ENCODE peak calls at places on chromosome 16, in seven cellular contexts. O is CD8-positive, alpha-beta memory T cell; P is AG10803; E is GM12878; Z is heart left ventricle; B is bronchial epithelial cell; T is CD8-positive, alpha-beta T cell. Q is an unnamed sample.

GRCh38 chr16:87625241-87625797 is 23.0 kb downstream of the JPH3 start:
- DNase-seq in O (no peak), P (no peak), E (no peak), Z (no peak), B (no peak), T (no peak), Q (no peak)

GRCh38 chr16:75475420-75475847 is 10.9 kb upstream of the TMEM170A start:
- DNase-seq in O (no peak), P (no peak), E (no peak), Z (no peak), B (no peak), T (no peak), Q (no peak)

GRCh38 chr16:9060225-9060624 is 31.2 kb upstream of the HAPSTR1 start:
- DNase-seq in O (no peak), P (no peak), E (no peak), Z (no peak), B (no peak), T (no peak), Q (no peak)

GRCh38 chr16:1745900-1746692 is 25.2 kb downstream of the NME3 start:
- DNase-seq in O (no peak), P (peak; percentile 57), E (no peak), Z (no peak), B (no peak), T (no peak), Q (no peak)

GRCh38 chr16:77183137-77183536 is 7.9 kb upstream of the MON1B start:
- DNase-seq in O (no peak), P (peak; percentile 29), E (no peak), Z (no peak), B (peak; percentile 66), T (no peak), Q (no peak)

GRCh38 chr16:19757762-19758595 is 39.9 kb downstream of the IQCK start:
- DNase-seq in O (no peak), P (no peak), E (no peak), Z (no peak), B (peak; percentile 59), T (no peak), Q (no peak)

GRCh38 chr16:56944954-56945839 is 13.3 kb downstream of the HERPUD1 start:
- DNase-seq in O (no peak), P (no peak), E (peak; percentile 61), Z (no peak), B (peak; percentile 84), T (no peak), Q (no peak)

GRCh38 chr16:2535644-2536021 is 2.2 kb upstream of the PDPK1 start:
- DNase-seq in O (no peak), P (peak; percentile 91), E (no peak), Z (peak; percentile 54), B (no peak), T (no peak), Q (peak; percentile 93)

GRCh38 chr16:30076276-30076791 is 540 bp downstream of the PPP4C start:
- DNase-seq in O (no peak), P (no peak), E (no peak), Z (peak; percentile 30), B (no peak), T (no peak), Q (peak; percentile 49)

GRCh38 chr16:24525970-24526559 is 13.3 kb upstream of the RBBP6 start:
- DNase-seq in O (no peak), P (peak; percentile 81), E (no peak), Z (no peak), B (peak; percentile 76), T (no peak), Q (peak; percentile 37)

GRCh38 chr16:10280262-10281170 is 98.3 kb upstream of the GRIN2A start:
- DNase-seq in O (no peak), P (no peak), E (no peak), Z (no peak), B (no peak), T (no peak), Q (no peak)
- H3K4me3 ChIP-seq in O (no peak overlapping the region), P (no peak overlapping the region), E (no peak overlapping the region), Z (no peak overlapping the region), B (no peak overlapping the region), T (no peak overlapping the region), Q (no peak overlapping the region)

GRCh38 chr16:46898006-46898405 is 13.8 kb downstream of the GPT2 start:
- DNase-seq in O (no peak), P (no peak), E (no peak), Z (no peak), B (no peak), T (no peak), Q (no peak)
- H3K4me3 ChIP-seq in O (no peak overlapping the region), P (no peak overlapping the region), E (no peak overlapping the region), Z (no peak overlapping the region), B (no peak overlapping the region), T (no peak overlapping the region), Q (no peak overlapping the region)

GRCh38 chr16:48932216-48932855 is 322.4 kb upstream of the N4BP1 start:
- DNase-seq in O (no peak), P (no peak), E (no peak), Z (no peak), B (no peak), T (no peak), Q (no peak)
- H3K4me3 ChIP-seq in O (no peak overlapping the region), P (no peak overlapping the region), E (no peak overlapping the region), Z (no peak overlapping the region), B (no peak overlapping the region), T (no peak overlapping the region), Q (no peak overlapping the region)

DNA sequence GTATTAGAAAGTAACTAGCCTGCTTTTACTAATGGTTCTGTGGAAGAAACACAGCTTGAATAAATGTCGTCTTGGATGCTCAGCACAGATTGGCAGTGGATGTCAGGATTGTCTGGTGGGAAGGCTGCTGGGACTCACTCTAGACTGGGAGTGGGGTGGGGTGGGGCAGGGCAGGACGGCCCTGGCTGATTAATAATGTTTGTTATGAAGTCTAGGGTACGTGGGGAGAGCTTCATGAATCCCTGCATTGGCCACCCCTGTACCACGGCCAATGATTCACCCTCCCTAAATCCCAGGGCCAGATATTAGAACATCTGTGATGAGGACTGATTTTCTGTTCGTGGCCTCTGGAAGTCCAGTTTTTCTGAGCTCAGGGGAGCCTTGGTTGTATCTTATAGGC is 421.0 kb downstream of the WWOX start:
- DNase-seq in O (no peak), P (no peak), E (no peak), Z (no peak), B (no peak), T (no peak), Q (no peak)
- H3K4me3 ChIP-seq in O (no peak overlapping the region), P (no peak overlapping the region), E (no peak overlapping the region), Z (no peak overlapping the region), B (no peak overlapping the region), T (no peak overlapping the region), Q (no peak overlapping the region)

GRCh38 chr16:14337303-14338191 is 266.4 kb downstream of the MRTFB start:
- DNase-seq in O (no peak), P (peak; percentile 51), E (no peak), Z (no peak), B (peak; percentile 38), T (no peak), Q (peak; percentile 72)
- H3K4me3 ChIP-seq in O (no peak overlapping the region), P (peak overlapping the region; percentile 15), E (no peak overlapping the region), Z (no peak overlapping the region), B (no peak overlapping the region), T (no peak overlapping the region), Q (peak overlapping the region; percentile 15)

DNA sequence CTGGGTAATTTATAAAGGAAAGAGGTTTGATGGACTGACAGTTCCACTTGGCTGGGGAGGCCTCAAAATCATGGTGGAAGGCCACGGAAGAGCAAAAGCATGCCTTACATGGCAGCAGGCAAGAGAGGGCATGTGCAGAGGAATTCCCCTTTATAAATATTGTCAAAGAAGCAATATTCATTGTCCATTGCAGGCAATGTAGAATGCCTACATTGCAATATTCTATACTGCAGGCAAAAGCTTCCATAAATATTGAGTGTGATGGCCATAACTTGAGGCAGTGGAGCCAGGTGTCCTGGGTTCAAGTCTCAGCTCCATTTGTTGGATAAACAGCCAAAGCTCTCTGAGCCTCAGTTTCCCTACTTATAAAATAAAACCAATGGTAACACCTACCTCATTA is 322.3 kb downstream of the SHISA9 start:
- DNase-seq in O (no peak), P (no peak), E (no peak), Z (no peak), B (no peak), T (no peak), Q (no peak)
- H3K4me3 ChIP-seq in O (no peak overlapping the region), P (no peak overlapping the region), E (no peak overlapping the region), Z (no peak overlapping the region), B (no peak overlapping the region), T (no peak overlapping the region), Q (no peak overlapping the region)

DNA sequence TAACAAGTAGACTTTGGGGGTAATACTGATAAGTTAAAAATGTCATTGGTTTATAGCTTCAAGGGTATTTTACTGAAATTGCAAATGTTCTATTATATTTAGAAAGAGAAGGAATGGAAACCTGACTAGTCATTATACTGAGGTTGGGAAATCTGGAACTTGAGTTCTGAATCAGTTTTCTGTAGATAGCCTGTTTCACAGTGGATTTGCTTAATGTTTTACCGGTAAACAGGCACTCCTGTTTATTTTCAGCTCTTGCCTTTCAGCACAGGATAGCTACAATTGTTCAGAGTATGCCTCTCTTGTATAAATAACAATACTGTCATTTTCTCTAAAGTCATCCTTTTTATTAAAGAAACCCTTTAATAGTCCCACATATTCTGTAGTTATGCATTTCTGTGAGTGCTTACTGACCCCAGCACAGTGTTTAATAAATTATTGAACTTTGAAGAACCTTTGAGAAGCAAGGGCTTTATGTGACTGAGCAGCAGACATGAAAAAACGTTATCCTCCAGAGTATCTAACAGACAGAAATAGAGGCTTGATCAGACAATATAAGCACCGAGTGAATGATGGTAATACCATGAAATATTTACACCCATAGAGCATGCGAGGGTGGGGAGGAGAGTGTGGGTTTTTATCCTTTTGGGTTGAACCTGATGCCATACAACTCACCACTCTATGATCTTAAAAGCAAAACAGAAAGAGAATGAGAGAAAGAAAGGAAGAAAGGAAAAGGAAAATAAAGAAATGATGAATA is 58.2 kb downstream of the FTO start:
- DNase-seq in O (no peak), P (no peak), E (no peak), Z (no peak), B (no peak), T (no peak), Q (no peak)
- H3K4me3 ChIP-seq in O (no peak overlapping the region), P (no peak overlapping the region), E (no peak overlapping the region), Z (no peak overlapping the region), B (no peak overlapping the region), T (no peak overlapping the region), Q (no peak overlapping the region)

GRCh38 chr16:88976359-88977027 is 514 bp downstream of the CBFA2T3 start:
- DNase-seq in O (no peak), P (no peak), E (no peak), Z (no peak), B (no peak), T (no peak), Q (no peak)
- H3K4me3 ChIP-seq in O (no peak overlapping the region), P (no peak overlapping the region), E (peak overlapping the region; percentile 93), Z (peak overlapping the region; percentile 23), B (no peak overlapping the region), T (no peak overlapping the region), Q (no peak overlapping the region)

GRCh38 chr16:84594725-84595038 is 23.2 kb downstream of the COTL1 start:
- DNase-seq in O (no peak), P (no peak), E (no peak), Z (no peak), B (no peak), T (no peak), Q (no peak)
- H3K4me3 ChIP-seq in O (peak overlapping the region; percentile 53), P (no peak overlapping the region), E (peak overlapping the region; percentile 77), Z (no peak overlapping the region), B (no peak overlapping the region), T (peak overlapping the region; percentile 37), Q (no peak overlapping the region)

Q was measured in foreskin fibroblast.